ENCODE peak calls at places on chromosome 21, in ten cellular contexts. T is choroid plexus epithelial cell; A is CD8-positive, alpha-beta T cell; K is effector memory CD4-positive, alpha-beta T cell; J is mammary epithelial cell; E is cardiac muscle cell; N is heart right ventricle; Z is OCI-LY7; O is CD8-positive, alpha-beta memory T cell; X is left ventricle myocardium inferior. B is an unnamed sample.

GRCh38 chr21:17514124-17514481 is 1.3 kb downstream of the CXADR start:
- DNase-seq in X (no peak), O (no peak), Z (no peak), T (peak), N (no peak), K (no peak), E (peak), J (peak), A (no peak), B (no peak)

GRCh38 chr21:45857761-45858160 is 123.8 kb upstream of the COL6A1 start:
- DNase-seq in O (no peak), J (no peak), Z (no peak), K (no peak), N (no peak), A (no peak), E (no peak), T (no peak), X (no peak), B (no peak)

GRCh38 chr21:26140185-26140584 is 30.4 kb downstream of the APP start:
- DNase-seq in X (peak), T (peak), E (no peak), A (no peak), Z (no peak), J (peak), N (peak), K (no peak), O (no peak), B (no peak)

GRCh38 chr21:21714396-21714795 is 716.2 kb downstream of the NCAM2 start:
- DNase-seq in T (peak), X (no peak), Z (no peak), J (no peak), N (no peak), A (no peak), O (no peak), K (no peak), E (no peak), B (no peak)

GRCh38 chr21:40680311-40680710 is 166.6 kb downstream of the DSCAM start:
- DNase-seq in K (no peak), T (no peak), O (no peak), Z (no peak), X (no peak), A (no peak), J (no peak), N (no peak), E (no peak), B (no peak)

GRCh38 chr21:26717146-26717739 is 128.0 kb downstream of the ADAMTS1 start:
- DNase-seq in X (no peak), T (peak), J (peak), O (no peak), A (no peak), N (no peak), E (peak), K (no peak), Z (peak), B (no peak)

GRCh38 chr21:22438428-22439086 is 1440.3 kb downstream of the NCAM2 start:
- DNase-seq in E (no peak), X (no peak), T (no peak), A (no peak), O (no peak), N (no peak), Z (no peak), K (no peak), J (no peak), B (peak)

GRCh38 chr21:25910809-25911208 is 176.0 kb downstream of the GABPA start:
- DNase-seq in N (no peak), X (no peak), J (no peak), O (no peak), T (no peak), K (no peak), A (no peak), E (no peak), Z (no peak), B (no peak)

GRCh38 chr21:45615145-45615711 is 28.3 kb upstream of the PCBP3 start:
- DNase-seq in O (peak), Z (peak), X (no peak), E (no peak), A (peak), N (no peak), K (peak), T (no peak), J (peak), B (peak)

GRCh38 chr21:25857308-25858099 is 122.7 kb downstream of the GABPA start:
- DNase-seq in A (no peak), N (no peak), Z (no peak), O (no peak), T (no peak), X (no peak), K (no peak), J (no peak), E (no peak), B (no peak)

GRCh38 chr21:17819878-17820232 is 699 bp upstream of the C21orf91 start:
- DNase-seq in T (no peak), A (no peak), N (no peak), X (no peak), O (no peak), K (no peak), J (no peak), Z (peak), E (no peak), B (no peak)

GRCh38 chr21:17738171-17738953 is 80.8 kb downstream of the C21orf91 start:
- DNase-seq in O (no peak), J (no peak), K (no peak), A (no peak), E (no peak), X (no peak), T (peak), Z (no peak), N (peak), B (no peak)

GRCh38 chr21:35994605-35995004 is 65.7 kb downstream of the SETD4 start:
- DNase-seq in Z (no peak), A (no peak), K (no peak), O (no peak), E (no peak), X (no peak), N (no peak), T (no peak), J (no peak), B (no peak)

GRCh38 chr21:45991606-45992301 is 10.2 kb downstream of the COL6A1 start:
- DNase-seq in N (no peak), A (no peak), O (peak), J (no peak), Z (no peak), E (no peak), T (no peak), X (peak), K (no peak), B (peak)

GRCh38 chr21:21188513-21189188 is 190.4 kb downstream of the NCAM2 start:
- DNase-seq in A (no peak), T (peak), Z (no peak), K (no peak), J (no peak), E (no peak), N (no peak), O (no peak), X (no peak), B (no peak)

GRCh38 chr21:36059823-36060158 is 535 bp downstream of the SETD4 start:
- DNase-seq in T (no peak), J (no peak), N (peak), X (peak), Z (no peak), A (no peak), O (no peak), E (peak), K (no peak), B (peak)

GRCh38 chr21:21439761-21440160 is 441.6 kb downstream of the NCAM2 start:
- DNase-seq in O (no peak), J (no peak), X (no peak), Z (no peak), E (no peak), N (no peak), K (no peak), A (no peak), T (no peak), B (no peak)

GRCh38 chr21:33229776-33230517 is at the start of gene IFNAR2:
- DNase-seq in N (peak), E (peak), A (peak), O (peak), T (peak), K (peak), J (peak), Z (peak), X (peak), B (peak)

GRCh38 chr21:45949928-45950739 is 31.4 kb upstream of the COL6A1 start:
- DNase-seq in A (no peak), N (no peak), E (no peak), K (no peak), O (no peak), T (no peak), X (no peak), J (peak), Z (no peak), B (peak)

GRCh38 chr21:27047331-27048314 is 80.7 kb upstream of the ADAMTS5 start:
- DNase-seq in N (no peak), X (no peak), E (no peak), T (peak), A (no peak), K (no peak), J (peak), O (no peak), Z (no peak), B (no peak)

GRCh38 chr21:31874817-31875216 is 2.0 kb downstream of the HUNK start:
- DNase-seq in E (peak), O (no peak), K (no peak), X (no peak), N (no peak), A (no peak), J (no peak), T (no peak), Z (no peak), B (peak)

DNA sequence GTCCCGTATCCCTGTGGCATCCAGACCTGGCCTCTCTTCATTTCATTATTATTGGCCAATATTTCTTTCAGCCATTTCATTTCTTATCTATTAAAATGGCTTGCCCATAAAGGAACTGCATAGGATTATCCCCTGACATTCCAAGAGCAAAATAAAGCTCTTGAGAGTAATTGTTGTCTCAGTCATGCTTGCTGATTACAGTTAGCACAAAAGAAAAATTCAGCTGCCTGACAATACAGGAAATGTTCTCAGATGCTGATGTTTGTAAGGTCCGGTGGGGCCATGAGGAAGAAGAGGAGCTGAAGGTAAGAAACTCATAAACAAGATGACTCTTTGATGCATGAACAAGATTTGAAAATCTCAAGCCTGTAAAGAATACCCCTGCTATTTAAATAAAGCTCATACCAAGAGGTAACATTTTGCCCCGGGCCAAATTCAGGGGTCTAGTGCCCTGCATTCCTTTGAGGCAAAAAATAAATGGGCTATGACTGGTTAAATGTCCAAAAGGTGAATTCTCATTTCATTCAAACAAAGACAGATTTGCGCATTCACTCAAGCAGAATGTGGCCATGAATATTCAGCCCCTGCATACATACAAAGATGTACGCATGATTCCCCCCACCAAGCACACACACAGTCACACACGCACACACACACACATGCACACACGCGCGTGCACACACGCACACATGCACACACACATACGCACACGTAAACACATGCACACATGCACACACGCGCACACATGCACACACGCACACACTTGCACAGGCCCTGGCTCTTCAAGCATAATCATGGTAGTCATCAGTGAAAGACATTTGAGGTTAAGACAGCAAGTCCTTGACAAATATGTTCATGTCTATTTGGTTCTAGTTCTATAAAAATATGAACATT is 44.8 kb downstream of the KCNJ15 start:
- DNase-seq in E (no peak), J (no peak), K (no peak), A (no peak), X (no peak), O (no peak), Z (no peak), N (no peak), T (no peak), B (no peak)
- H3K4me3 ChIP-seq in E (no peak), J (no peak), K (no peak), A (no peak), X (no peak), O (no peak), Z (no peak), N (no peak), T (no peak), B (no peak)

GRCh38 chr21:38494254-38494648 is 4.0 kb downstream of the ERG start:
- DNase-seq in K (no peak), O (no peak), J (no peak), Z (no peak), N (no peak), X (no peak), A (no peak), T (peak), E (no peak), B (no peak)

GRCh38 chr21:38495242-38495641 is 3.0 kb downstream of the ERG start:
- DNase-seq in A (no peak), J (no peak), E (no peak), O (no peak), T (no peak), N (no peak), K (no peak), Z (no peak), X (no peak), B (no peak)

GRCh38 chr21:38494688-38495087 is 3.6 kb downstream of the ERG start:
- DNase-seq in T (peak), K (no peak), J (no peak), X (no peak), N (no peak), O (no peak), E (no peak), A (no peak), Z (no peak), B (no peak)

GRCh38 chr21:38492002-38492401 is 6.3 kb downstream of the ERG start:
- DNase-seq in E (no peak), X (no peak), Z (no peak), K (no peak), O (no peak), J (no peak), T (no peak), A (no peak), N (no peak), B (no peak)

GRCh38 chr21:38493549-38494253 is 4.6 kb downstream of the ERG start:
- DNase-seq in N (no peak), Z (no peak), J (no peak), T (no peak), A (no peak), O (no peak), K (no peak), X (no peak), E (no peak), B (no peak)
- H3K4me3 ChIP-seq in N (peak), Z (no peak), J (no peak), T (no peak), A (no peak), O (no peak), K (no peak), X (peak), E (no peak), B (no peak)

DNA sequence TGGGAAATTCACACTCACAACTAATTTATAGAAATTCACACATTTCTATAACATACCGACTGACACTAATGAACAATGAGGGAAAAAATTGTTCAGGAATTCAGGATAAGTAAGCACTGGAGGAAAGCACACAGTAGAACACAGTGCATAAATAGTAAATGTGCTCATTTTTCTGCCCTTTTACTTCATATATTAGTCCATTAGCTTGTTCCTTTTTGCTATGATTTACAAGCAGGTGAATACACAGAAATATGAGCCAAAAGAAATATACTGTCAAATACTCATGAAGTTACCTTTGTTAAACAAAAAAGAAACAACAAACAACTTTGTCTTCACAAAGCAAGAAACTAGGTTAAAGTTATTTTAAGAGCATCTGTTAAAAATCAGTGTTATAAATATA is 11.3 kb downstream of the NRIP1 start:
- DNase-seq in E (no peak), Z (no peak), K (no peak), N (no peak), J (no peak), X (no peak), O (no peak), A (no peak), T (no peak), B (no peak)
- H3K4me3 ChIP-seq in E (no peak), Z (no peak), K (no peak), N (no peak), J (no peak), X (no peak), O (no peak), A (no peak), T (no peak), B (no peak)

DNA sequence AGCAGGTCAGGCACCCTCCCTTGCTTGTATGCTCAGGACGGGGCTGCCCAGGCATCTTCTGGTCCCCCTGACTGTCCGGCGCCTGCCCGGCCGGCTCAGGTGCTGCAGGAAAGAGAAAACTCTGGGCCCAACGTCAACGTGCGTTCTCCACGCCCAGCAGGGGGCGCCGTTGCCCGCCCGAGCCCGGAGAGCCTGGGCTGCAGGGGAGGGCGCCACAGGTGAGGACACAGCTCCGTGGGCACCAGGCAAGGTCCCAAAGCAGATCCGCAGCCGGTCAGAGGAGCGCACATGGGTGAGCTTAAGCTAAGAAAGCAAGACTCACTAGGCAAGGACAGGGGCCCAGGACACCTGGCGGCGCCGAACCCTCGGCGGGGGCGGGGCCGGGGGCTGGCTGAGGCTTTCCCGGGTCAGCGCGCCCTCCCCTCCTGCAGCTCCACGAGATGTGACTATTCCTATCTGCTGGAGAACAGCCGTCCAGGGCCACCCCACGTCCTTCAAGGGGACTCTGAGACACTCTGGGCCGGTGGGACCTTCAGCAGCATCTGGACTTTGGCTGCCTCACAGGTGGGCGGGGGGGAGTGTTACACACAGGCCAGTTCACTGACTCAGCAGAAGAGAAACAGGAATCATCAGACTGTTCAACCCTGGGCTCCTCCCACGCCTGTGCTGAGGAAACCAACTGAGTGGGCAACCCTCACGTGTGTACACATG is 29.3 kb downstream of the KRTAP10-1 start:
- DNase-seq in Z (peak), X (peak), A (peak), T (peak), N (peak), E (peak), J (peak), K (peak), O (peak), B (peak)
- H3K4me3 ChIP-seq in Z (no peak), X (no peak), A (peak), T (no peak), N (peak), E (no peak), J (peak), K (peak), O (peak), B (no peak)

GRCh38 chr21:34878501-34878900 is 170.6 kb downstream of the RUNX1 start:
- DNase-seq in T (no peak), X (no peak), A (no peak), K (no peak), E (no peak), N (no peak), J (no peak), Z (no peak), O (no peak), B (peak)
- H3K4me3 ChIP-seq in T (no peak), X (no peak), A (no peak), K (no peak), E (no peak), N (no peak), J (no peak), Z (no peak), O (no peak), B (no peak)

DNA sequence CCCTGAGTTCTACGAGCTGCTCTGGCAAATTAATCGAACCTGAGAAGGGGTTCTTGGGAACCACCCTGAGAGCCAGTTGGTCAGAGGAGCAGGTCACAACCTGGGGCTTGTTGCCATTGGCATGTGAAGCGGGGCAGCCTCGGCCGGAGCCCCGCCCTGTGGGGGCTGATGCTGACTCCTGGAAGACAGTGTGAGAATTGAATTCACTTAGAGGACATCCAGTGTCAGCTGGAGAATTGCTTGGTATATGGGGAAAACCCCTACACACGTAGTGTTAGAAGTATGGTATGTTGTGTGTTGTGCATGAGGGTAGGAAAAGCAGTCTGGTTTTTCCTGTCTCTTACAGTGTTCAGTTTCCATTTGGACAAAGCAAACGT is 11.6 kb downstream of the SLC37A1 start:
- DNase-seq in K (no peak), T (peak), X (no peak), J (peak), N (no peak), E (no peak), A (no peak), O (no peak), Z (peak), B (no peak)
- H3K4me3 ChIP-seq in K (no peak), T (peak), X (peak), J (no peak), N (peak), E (no peak), A (peak), O (no peak), Z (peak), B (no peak)

GRCh38 chr21:44419679-44420078 is 35.6 kb upstream of the LRRC3 start:
- DNase-seq in N (no peak), J (no peak), A (no peak), K (no peak), O (no peak), X (peak), E (no peak), T (no peak), Z (no peak), B (peak)

GRCh38 chr21:44423941-44424607 is 31.2 kb upstream of the LRRC3 start:
- DNase-seq in K (no peak), N (no peak), T (no peak), O (peak), J (no peak), X (peak), A (no peak), E (no peak), Z (no peak), B (peak)

GRCh38 chr21:44420416-44421205 is 34.7 kb upstream of the LRRC3 start:
- DNase-seq in O (no peak), K (no peak), N (no peak), E (no peak), T (no peak), A (no peak), J (no peak), X (peak), Z (no peak), B (peak)

GRCh38 chr21:44423312-44423821 is 31.9 kb upstream of the LRRC3 start:
- DNase-seq in X (peak), Z (peak), J (no peak), A (no peak), T (no peak), K (no peak), O (peak), N (no peak), E (no peak), B (peak)

GRCh38 chr21:44421901-44422840 is 33.1 kb upstream of the LRRC3 start:
- DNase-seq in A (no peak), K (no peak), N (no peak), E (no peak), X (peak), O (peak), J (no peak), T (no peak), Z (no peak), B (peak)
- H3K4me3 ChIP-seq in A (no peak), K (no peak), N (no peak), E (no peak), X (no peak), O (no peak), J (no peak), T (no peak), Z (no peak), B (no peak)

DNA sequence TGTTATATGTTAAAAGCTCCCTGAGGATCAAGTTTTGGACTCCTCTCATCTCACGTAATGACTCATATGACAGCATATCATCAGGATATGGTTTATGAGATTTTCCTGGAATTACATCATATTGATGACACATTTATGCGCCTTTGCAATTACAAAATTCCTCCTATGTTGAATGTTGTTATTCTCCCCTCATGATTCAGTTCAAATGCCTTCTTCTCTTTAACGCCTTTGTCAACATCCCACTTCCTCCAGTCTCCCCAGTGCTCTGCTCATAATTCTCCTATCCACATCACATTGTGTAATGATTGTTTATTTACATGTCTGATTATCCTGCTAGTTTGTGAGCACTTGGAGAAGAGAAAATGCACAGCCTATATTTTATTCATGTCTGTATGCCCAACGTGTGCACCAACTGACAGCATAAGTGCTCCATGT is 80.9 kb upstream of the BACH1 start:
- DNase-seq in A (no peak), N (no peak), K (no peak), X (no peak), O (no peak), E (no peak), T (peak), Z (no peak), J (peak), B (no peak)
- H3K4me3 ChIP-seq in A (no peak), N (no peak), K (no peak), X (no peak), O (no peak), E (no peak), T (no peak), Z (no peak), J (no peak), B (no peak)

B was measured in left lung.